ENCODE peak calls at places on chromosomes 6 and 20, in seven cellular contexts. B, F, Z, K, T, J and S are unnamed samples. For H3K4me1, the result is how much of the 10 kb centered on the place peaks cover.

GRCh38 chr6:31663961-31664789 is 622 bp downstream of the GPANK1 start:
- DNase-seq in B (no peak), F (no peak), Z (peak), K (peak), T (peak), J (no peak), S (peak)

GRCh38 chr20:47438464-47439381 is 63.0 kb upstream of the NCOA3 start:
- DNase-seq in B (peak), F (no peak), Z (no peak), K (peak), T (no peak), J (no peak), S (no peak)

GRCh38 chr20:46712056-46712636 is 2.7 kb downstream of the SLC2A10 start:
- DNase-seq in B (no peak), F (no peak), Z (no peak), K (no peak), T (no peak), J (no peak), S (no peak)

GRCh38 chr6:157644043-157644810 is 178.8 kb upstream of the SNX9 start:
- DNase-seq in B (no peak), F (no peak), Z (peak), K (no peak), T (no peak), J (no peak), S (peak)

GRCh38 chr6:105611606-105612005 is 208.7 kb upstream of the PREP start:
- DNase-seq in B (no peak), F (no peak), Z (no peak), K (no peak), T (no peak), J (no peak), S (peak)

GRCh38 chr6:149752600-149752999 is 3.1 kb downstream of the PCMT1 start:
- DNase-seq in B (no peak), F (no peak), Z (peak), K (no peak), T (no peak), J (no peak), S (peak)

GRCh38 chr6:7827142-7827541 is 83.4 kb downstream of the TXNDC5 start:
- DNase-seq in B (no peak), F (no peak), Z (no peak), K (no peak), T (peak), J (no peak), S (peak)

GRCh38 chr6:20137288-20137687 is 75.0 kb downstream of the MBOAT1 start:
- DNase-seq in B (no peak), F (no peak), Z (no peak), K (no peak), T (no peak), J (no peak), S (no peak)

GRCh38 chr6:71496018-71496800 is 207.6 kb downstream of the OGFRL1 start:
- DNase-seq in B (no peak), F (no peak), Z (peak), K (no peak), T (peak), J (no peak), S (peak)

GRCh38 chr20:57089701-57090144 is 176.7 kb downstream of the BMP7 start:
- DNase-seq in B (peak), F (no peak), Z (peak), K (peak), T (peak), J (peak), S (peak)

DNA sequence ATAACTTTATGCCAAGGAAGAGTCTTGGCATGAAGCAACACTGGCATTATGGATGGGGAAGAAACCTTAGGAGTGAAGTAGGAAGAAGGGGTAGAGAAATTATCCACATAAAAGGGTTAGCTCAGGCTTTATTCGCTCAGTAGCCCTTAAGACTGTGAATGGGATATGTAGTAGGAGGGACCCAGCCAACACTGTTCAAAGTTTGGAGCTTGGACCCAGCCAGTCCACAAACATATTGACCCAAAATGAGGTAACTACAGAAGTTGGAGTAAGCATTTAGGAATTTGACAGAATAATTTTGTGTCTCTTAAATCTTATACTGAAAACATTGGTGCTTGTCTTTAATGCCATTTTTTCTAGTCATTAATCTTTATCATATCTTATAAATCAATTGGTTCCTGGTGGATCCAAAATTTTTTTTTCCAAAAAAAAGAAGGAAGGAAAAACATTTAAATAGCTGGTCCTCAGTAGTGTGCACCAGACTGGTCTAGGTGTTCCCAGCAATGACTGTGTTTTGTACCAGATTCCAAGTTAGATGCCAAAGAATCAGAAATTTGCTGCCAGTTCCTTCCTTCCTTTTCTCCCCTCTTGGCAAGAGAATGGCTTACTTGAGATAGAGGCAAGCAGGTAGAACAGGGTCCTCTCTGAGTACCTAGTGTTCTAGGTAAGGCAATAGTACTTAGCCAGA is 451.8 kb upstream of the SOX4 start:
- DNase-seq in B (no peak), F (no peak), Z (no peak), K (no peak), T (no peak), J (no peak), S (no peak)
- H3K4me1 ChIP-seq in B (under half), F (under half), Z (under half), K (under half), T (under half), J (under half), S (under half)

DNA sequence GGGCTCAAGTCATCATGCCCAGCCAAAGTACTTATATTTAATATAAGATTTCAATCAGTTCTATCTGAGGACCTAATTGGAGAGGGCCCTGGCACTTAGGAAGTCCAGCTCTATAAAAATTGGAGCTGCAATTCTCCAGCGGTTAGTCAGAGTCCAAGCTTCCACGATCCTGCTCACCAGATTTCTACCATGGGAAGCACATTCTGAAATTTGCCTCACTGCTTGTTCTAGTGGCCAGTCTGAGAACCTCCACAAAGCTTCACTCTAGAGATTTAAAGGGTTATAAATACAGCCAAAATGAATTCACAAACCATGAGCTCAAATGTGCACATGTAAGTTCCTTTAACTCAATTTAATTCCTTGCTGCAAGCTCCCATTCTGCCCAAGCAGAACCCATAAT is 33.5 kb downstream of the PNLDC1 start:
- DNase-seq in B (no peak), F (no peak), Z (no peak), K (no peak), T (peak), J (no peak), S (peak)
- H3K4me2 ChIP-seq in B (no peak), F (no peak), Z (no peak), K (no peak), T (no peak), J (no peak), S (no peak)

GRCh38 chr6:91534614-91535013 is 947.7 kb upstream of the MAP3K7 start:
- DNase-seq in B (no peak), F (no peak), Z (no peak), K (no peak), T (no peak), J (no peak), S (no peak)
- TF ChIP-seq CTCF in B (no peak), F (no peak), Z (no peak), K (no peak), T (peak), J (peak), S (no peak)

DNA sequence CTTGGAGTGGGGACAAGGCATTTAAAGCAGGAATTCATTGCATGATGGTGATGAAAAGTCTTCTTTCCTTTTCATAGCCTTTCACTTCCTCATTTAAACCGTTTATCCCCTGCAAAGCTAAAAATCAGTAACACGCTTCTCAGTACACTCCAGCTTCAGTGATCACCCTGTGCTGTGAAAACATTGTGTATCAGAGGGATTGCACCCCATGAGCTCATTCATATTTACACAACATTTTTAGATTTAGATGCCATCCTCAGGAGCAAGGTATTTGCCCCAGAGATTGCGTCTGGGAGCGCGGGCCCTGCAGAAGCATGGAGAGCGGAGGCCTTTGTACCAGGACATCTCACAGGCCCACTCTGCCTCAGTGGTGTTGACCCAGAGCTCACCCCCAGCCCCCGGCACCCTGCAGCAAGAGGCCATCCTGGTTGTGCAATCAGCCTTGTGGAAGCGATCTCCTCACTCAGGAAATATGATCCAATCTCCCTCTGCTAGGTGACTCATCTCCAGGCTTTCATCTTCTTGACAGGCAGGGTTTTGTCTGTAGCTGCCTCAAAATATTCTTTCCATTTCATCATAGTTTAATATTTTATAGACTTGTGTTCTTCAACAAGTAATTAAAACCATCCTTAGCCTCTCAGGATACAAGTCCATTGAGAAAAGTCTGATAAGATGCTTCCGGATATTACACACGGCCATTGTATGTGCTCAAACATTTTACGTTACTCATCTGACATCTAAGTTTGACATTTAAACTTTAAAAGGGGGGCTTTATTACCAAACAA is 38.9 kb upstream of the THBS2 start:
- DNase-seq in B (peak), F (peak), Z (peak), K (no peak), T (peak), J (no peak), S (peak)
- H3K4me1 ChIP-seq in B (under half), F (half or more), Z (under half), K (under half), T (under half), J (under half), S (half or more)

DNA sequence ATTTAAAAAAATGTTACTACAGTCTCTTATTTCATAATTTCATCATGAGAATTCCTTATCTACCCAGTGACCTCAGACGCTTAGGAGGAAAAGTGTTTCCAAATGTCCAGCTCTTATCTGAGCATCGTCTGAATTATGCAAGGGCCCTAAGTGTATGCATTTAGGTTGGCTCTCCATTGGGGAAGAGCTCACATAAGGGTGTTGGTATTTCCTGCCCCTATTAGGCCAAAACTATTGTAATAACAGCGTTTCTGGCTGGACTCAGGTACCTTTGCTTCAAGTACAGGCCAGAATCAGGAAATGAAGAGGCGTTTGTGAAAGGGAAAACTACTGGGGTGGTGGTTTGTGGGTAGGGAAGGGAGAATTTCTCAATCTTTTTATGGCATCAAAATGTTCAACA is 40.4 kb upstream of the SGK1 start:
- DNase-seq in B (no peak), F (no peak), Z (peak), K (no peak), T (peak), J (no peak), S (no peak)
- H3K4me2 ChIP-seq in B (no peak), F (no peak), Z (no peak), K (no peak), T (no peak), J (no peak), S (no peak)

DNA sequence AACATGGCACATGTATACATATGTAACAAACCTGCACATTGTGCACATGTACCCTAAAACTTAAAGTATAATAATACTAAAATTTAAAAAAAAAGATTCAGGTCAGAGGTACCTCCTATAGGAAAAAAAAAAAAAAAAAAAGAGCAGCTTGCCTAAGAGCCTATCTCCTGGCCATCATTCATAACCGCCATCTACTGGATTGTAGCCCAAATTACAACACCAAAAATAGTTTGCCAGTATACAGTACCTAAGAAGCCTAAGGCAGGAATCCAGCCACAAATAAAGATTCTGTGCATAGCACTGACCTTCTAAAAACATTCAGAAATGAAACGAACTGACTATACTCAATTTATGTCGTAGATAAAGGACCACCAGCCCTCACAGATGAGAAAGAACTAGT is 438.4 kb upstream of the ADGRB3 start:
- DNase-seq in B (no peak), F (no peak), Z (peak), K (peak), T (no peak), J (no peak), S (no peak)
- TF ChIP-seq CTCF in B (no peak), F (no peak), Z (no peak), K (peak), T (no peak), J (peak), S (no peak)

GRCh38 chr6:4322134-4322845 is 186.9 kb upstream of the ECI2 start:
- DNase-seq in B (no peak), F (no peak), Z (no peak), K (no peak), T (no peak), J (no peak), S (no peak)
- H3K4me1 ChIP-seq in B (under half), F (half or more), Z (under half), K (under half), T (under half), J (under half), S (under half)

DNA sequence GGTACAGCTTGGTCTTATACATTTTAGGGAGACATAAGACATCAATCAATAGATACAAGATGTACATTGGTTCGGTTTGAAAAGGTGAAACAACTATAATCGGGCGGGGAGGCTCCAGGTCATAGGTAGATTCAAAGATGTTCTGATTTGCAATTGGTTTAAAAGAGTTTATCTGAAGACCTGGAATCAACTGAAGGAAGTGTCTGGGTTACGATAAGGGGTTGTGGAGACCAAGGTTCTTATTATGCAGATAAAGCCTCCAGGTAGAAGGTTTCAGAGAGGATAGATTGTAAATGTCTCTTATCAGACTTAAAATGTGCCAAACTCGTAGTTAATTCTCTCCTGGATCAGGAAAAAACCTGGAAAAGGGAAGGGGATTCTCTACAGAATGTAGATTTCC is 5.9 kb upstream of the SERPINB6 start:
- DNase-seq in B (no peak), F (no peak), Z (no peak), K (no peak), T (no peak), J (no peak), S (no peak)
- H3K4me2 ChIP-seq in B (peak), F (peak), Z (peak), K (no peak), T (peak), J (no peak), S (peak)

GRCh38 chr20:40255368-40255767 is 433.7 kb downstream of the MAFB start:
- DNase-seq in B (no peak), F (no peak), Z (peak), K (no peak), T (no peak), J (no peak), S (no peak)
- TF ChIP-seq CTCF in B (no peak), F (no peak), Z (peak), K (no peak), T (no peak), J (peak), S (no peak)